ENCODE peak calls at places on chromosomes 2 and 18, in seven cellular contexts. One of them, this sample, is unnamed. For H3K36me3, the result is how much of the 10 kb centered on the place peaks cover.

GRCh38 chr2:98148968-98149697 is 62.2 kb downstream of the VWA3B start:
- DNase-seq in fibroblast of lung: peak
- DNase-seq in GM23248: peak
- DNase-seq in BE2C: peak
- DNase-seq in HAP-1: peak
- DNase-seq in astrocyte: peak
- DNase-seq in CD8-positive, alpha-beta T cell: peak
- DNase-seq in this sample: no peak

GRCh38 chr2:31523871-31524492 is 56.8 kb downstream of the SRD5A2 start:
- DNase-seq in GM23248: peak
- DNase-seq in BE2C: peak
- DNase-seq in fibroblast of lung: peak
- DNase-seq in astrocyte: peak
- DNase-seq in HAP-1: peak
- DNase-seq in CD8-positive, alpha-beta T cell: peak
- DNase-seq in this sample: no peak

GRCh38 chr2:118490323-118490722 is 357.1 kb downstream of the EN1 start:
- DNase-seq in astrocyte: no peak
- DNase-seq in CD8-positive, alpha-beta T cell: no peak
- DNase-seq in BE2C: no peak
- DNase-seq in GM23248: no peak
- DNase-seq in fibroblast of lung: no peak
- DNase-seq in HAP-1: no peak
- DNase-seq in this sample: no peak

GRCh38 chr2:100178085-100178788 is 35.8 kb upstream of the AFF3 start:
- DNase-seq in astrocyte: peak
- DNase-seq in GM23248: peak
- DNase-seq in fibroblast of lung: peak
- DNase-seq in HAP-1: peak
- DNase-seq in CD8-positive, alpha-beta T cell: no peak
- DNase-seq in BE2C: peak
- DNase-seq in this sample: no peak

GRCh38 chr2:76895469-76895868 is 626.7 kb downstream of the LRRTM4 start:
- DNase-seq in HAP-1: no peak
- DNase-seq in fibroblast of lung: no peak
- DNase-seq in CD8-positive, alpha-beta T cell: no peak
- DNase-seq in BE2C: no peak
- DNase-seq in astrocyte: no peak
- DNase-seq in GM23248: no peak
- DNase-seq in this sample: no peak

GRCh38 chr2:159155315-159155714 is 131.2 kb downstream of the WDSUB1 start:
- DNase-seq in CD8-positive, alpha-beta T cell: no peak
- DNase-seq in GM23248: no peak
- DNase-seq in fibroblast of lung: no peak
- DNase-seq in BE2C: no peak
- DNase-seq in astrocyte: no peak
- DNase-seq in HAP-1: no peak
- DNase-seq in this sample: no peak

GRCh38 chr2:128289439-128289838 is 29.2 kb downstream of the HS6ST1 start:
- DNase-seq in astrocyte: no peak
- DNase-seq in CD8-positive, alpha-beta T cell: no peak
- DNase-seq in fibroblast of lung: no peak
- DNase-seq in BE2C: no peak
- DNase-seq in GM23248: no peak
- DNase-seq in HAP-1: no peak
- DNase-seq in this sample: no peak

GRCh38 chr18:43486462-43486861 is 209.2 kb upstream of the SYT4 start:
- DNase-seq in BE2C: no peak
- DNase-seq in GM23248: peak
- DNase-seq in CD8-positive, alpha-beta T cell: no peak
- DNase-seq in astrocyte: no peak
- DNase-seq in HAP-1: no peak
- DNase-seq in fibroblast of lung: no peak
- DNase-seq in this sample: no peak

GRCh38 chr18:10368456-10369453 is 85.7 kb upstream of the APCDD1 start:
- DNase-seq in astrocyte: no peak
- DNase-seq in CD8-positive, alpha-beta T cell: no peak
- DNase-seq in HAP-1: no peak
- DNase-seq in fibroblast of lung: no peak
- DNase-seq in GM23248: no peak
- DNase-seq in BE2C: no peak
- DNase-seq in this sample: no peak

DNA sequence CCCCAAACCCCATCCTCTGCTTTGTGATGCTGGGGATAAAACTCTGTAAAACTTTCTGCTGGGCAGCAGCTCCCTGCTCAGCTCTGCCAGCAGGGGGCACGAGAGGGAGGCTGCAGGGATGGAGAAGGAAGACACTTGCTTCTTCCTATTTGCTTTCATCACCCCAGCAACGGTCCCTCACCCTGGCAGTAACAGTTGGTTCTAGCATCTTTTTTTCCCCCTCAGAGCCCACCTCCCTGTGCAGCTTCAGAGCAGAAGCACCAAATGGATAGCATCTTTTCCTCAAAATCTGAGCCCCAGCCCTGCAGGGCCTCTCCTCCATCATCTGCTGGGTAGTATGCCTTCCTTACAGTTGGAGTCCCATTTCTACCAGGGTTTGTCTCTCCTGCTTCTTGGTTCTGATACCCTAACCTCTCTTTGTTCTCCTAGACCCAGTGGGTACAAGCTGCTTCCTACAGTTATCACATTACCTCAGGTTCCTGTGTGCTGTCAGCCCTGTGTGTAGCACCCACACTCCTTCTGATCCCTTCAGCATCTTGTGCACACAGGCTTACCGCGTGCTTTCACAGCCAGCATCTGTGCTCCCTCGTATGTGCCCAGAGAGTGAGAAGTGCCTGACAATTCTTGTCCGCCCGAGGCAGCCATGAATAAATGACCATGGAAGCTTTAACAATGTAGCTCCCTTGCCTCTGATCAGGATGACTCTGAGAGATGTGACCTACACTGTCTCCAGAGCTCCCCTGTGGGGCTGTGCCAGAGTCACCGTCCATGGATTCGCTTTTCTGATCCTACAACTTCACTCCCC is 14.5 kb downstream of the CKAP2L start:
- DNase-seq in GM23248: peak
- DNase-seq in fibroblast of lung: peak
- DNase-seq in astrocyte: peak
- DNase-seq in BE2C: peak
- DNase-seq in CD8-positive, alpha-beta T cell: peak
- DNase-seq in HAP-1: peak
- DNase-seq in this sample: peak
- H3K36me3 ChIP-seq in GM23248: under half
- H3K36me3 ChIP-seq in fibroblast of lung: under half
- H3K36me3 ChIP-seq in astrocyte: under half
- H3K36me3 ChIP-seq in BE2C: under half
- H3K36me3 ChIP-seq in CD8-positive, alpha-beta T cell: under half
- H3K36me3 ChIP-seq in HAP-1: half or more
- H3K36me3 ChIP-seq in this sample: under half

DNA sequence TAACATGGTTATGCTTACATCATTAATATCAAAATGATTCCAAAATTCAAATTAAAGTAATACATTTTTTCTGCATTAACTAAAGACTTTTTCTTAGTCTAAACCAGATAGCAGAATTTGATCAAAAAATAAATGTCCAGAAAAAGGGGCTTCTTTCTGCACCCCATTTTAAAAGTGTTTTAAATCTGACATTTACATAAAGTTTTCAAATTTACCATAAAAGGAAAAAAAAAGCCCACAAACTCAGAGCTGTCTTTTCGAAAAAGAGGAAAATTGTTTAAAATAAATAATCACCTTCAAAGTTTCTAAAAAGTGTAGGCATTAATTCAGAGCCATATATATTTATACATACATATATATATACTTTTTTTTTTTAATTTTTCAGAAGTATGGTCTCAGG is 1.5 kb downstream of the FASTKD1 start:
- DNase-seq in BE2C: no peak
- DNase-seq in fibroblast of lung: no peak
- DNase-seq in GM23248: no peak
- DNase-seq in CD8-positive, alpha-beta T cell: no peak
- DNase-seq in astrocyte: no peak
- DNase-seq in HAP-1: no peak
- DNase-seq in this sample: no peak
- H3K4me3 ChIP-seq in BE2C: peak
- H3K4me3 ChIP-seq in fibroblast of lung: no peak
- H3K4me3 ChIP-seq in GM23248: peak
- H3K4me3 ChIP-seq in CD8-positive, alpha-beta T cell: no peak
- H3K4me3 ChIP-seq in astrocyte: no peak
- H3K4me3 ChIP-seq in HAP-1: peak
- H3K4me3 ChIP-seq in this sample: no peak

GRCh38 chr2:69510204-69510603 is 73.0 kb upstream of the NFU1 start:
- DNase-seq in fibroblast of lung: no peak
- DNase-seq in BE2C: no peak
- DNase-seq in HAP-1: no peak
- DNase-seq in astrocyte: no peak
- DNase-seq in GM23248: no peak
- DNase-seq in CD8-positive, alpha-beta T cell: no peak
- DNase-seq in this sample: no peak
- H3K36me3 ChIP-seq in fibroblast of lung: under half
- H3K36me3 ChIP-seq in BE2C: under half
- H3K36me3 ChIP-seq in HAP-1: under half
- H3K36me3 ChIP-seq in astrocyte: under half
- H3K36me3 ChIP-seq in GM23248: half or more
- H3K36me3 ChIP-seq in CD8-positive, alpha-beta T cell: half or more
- H3K36me3 ChIP-seq in this sample: under half

GRCh38 chr2:104448661-104449410 is 405.1 kb upstream of the POU3F3 start:
- DNase-seq in fibroblast of lung: no peak
- DNase-seq in astrocyte: no peak
- DNase-seq in HAP-1: no peak
- DNase-seq in CD8-positive, alpha-beta T cell: no peak
- DNase-seq in GM23248: no peak
- DNase-seq in BE2C: no peak
- DNase-seq in this sample: no peak
- H3K4me3 ChIP-seq in fibroblast of lung: no peak
- H3K4me3 ChIP-seq in astrocyte: no peak
- H3K4me3 ChIP-seq in HAP-1: no peak
- H3K4me3 ChIP-seq in CD8-positive, alpha-beta T cell: no peak
- H3K4me3 ChIP-seq in GM23248: no peak
- H3K4me3 ChIP-seq in BE2C: no peak
- H3K4me3 ChIP-seq in this sample: no peak

DNA sequence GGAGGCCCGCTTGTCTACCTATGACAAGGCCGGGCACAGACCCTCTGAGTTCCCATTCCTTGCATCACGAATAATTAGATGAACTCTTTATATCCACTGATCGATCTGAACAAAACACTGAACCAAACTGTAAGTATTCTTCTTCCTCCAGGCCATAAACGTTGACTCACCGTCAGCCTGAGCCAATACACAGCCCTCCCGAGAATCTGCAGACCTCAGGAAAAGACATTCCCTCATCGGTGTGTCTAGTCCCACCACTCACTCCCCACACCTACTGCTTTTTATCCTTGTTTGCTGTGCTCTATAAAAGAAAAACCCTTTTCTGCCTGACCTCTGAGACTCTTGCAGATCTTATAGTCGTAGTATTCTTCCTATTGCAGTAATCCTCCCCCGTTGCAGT is 41.0 kb downstream of the TMEM87B start:
- DNase-seq in HAP-1: no peak
- DNase-seq in BE2C: peak
- DNase-seq in astrocyte: no peak
- DNase-seq in GM23248: peak
- DNase-seq in CD8-positive, alpha-beta T cell: no peak
- DNase-seq in fibroblast of lung: no peak
- DNase-seq in this sample: no peak
- H3K36me3 ChIP-seq in HAP-1: under half
- H3K36me3 ChIP-seq in BE2C: under half
- H3K36me3 ChIP-seq in astrocyte: under half
- H3K36me3 ChIP-seq in GM23248: under half
- H3K36me3 ChIP-seq in CD8-positive, alpha-beta T cell: under half
- H3K36me3 ChIP-seq in fibroblast of lung: under half
- H3K36me3 ChIP-seq in this sample: under half

GRCh38 chr2:120231564-120231973 is 8.4 kb upstream of the TMEM185B start:
- DNase-seq in CD8-positive, alpha-beta T cell: no peak
- DNase-seq in HAP-1: no peak
- DNase-seq in fibroblast of lung: no peak
- DNase-seq in GM23248: no peak
- DNase-seq in astrocyte: no peak
- DNase-seq in BE2C: no peak
- DNase-seq in this sample: no peak
- H3K4me3 ChIP-seq in CD8-positive, alpha-beta T cell: peak
- H3K4me3 ChIP-seq in HAP-1: no peak
- H3K4me3 ChIP-seq in fibroblast of lung: no peak
- H3K4me3 ChIP-seq in GM23248: no peak
- H3K4me3 ChIP-seq in astrocyte: no peak
- H3K4me3 ChIP-seq in BE2C: no peak
- H3K4me3 ChIP-seq in this sample: no peak